ENCODE peak calls at places on chromosomes 7 and 10, in six cellular contexts. One of them, this sample, is unnamed.
A peak's percentile ranks its signal among the peaks of the same experiment; 100 is the strongest.

GRCh38 chr7:148590533-148590932 is at the start of gene C7orf33:
- DNase-seq in CD8-positive, alpha-beta memory T cell: no peak
- DNase-seq in sigmoid colon: no peak
- DNase-seq in K562: no peak
- DNase-seq in choroid plexus epithelial cell: no peak
- DNase-seq in astrocyte of the spinal cord: no peak
- DNase-seq in this sample: peak; percentile 80

GRCh38 chr10:31961264-31961663 is 32.6 kb upstream of the ARHGAP12 start:
- DNase-seq in CD8-positive, alpha-beta memory T cell: no peak
- DNase-seq in sigmoid colon: no peak
- DNase-seq in K562: no peak
- DNase-seq in choroid plexus epithelial cell: no peak
- DNase-seq in astrocyte of the spinal cord: no peak
- DNase-seq in this sample: no peak

GRCh38 chr7:108094375-108094774 is 35.8 kb downstream of the LAMB4 start:
- DNase-seq in CD8-positive, alpha-beta memory T cell: no peak
- DNase-seq in sigmoid colon: no peak
- DNase-seq in K562: no peak
- DNase-seq in choroid plexus epithelial cell: peak; percentile 95
- DNase-seq in astrocyte of the spinal cord: peak; percentile 87
- DNase-seq in this sample: no peak

GRCh38 chr10:125037145-125037544 is 95.2 kb downstream of the ZRANB1 start:
- DNase-seq in CD8-positive, alpha-beta memory T cell: no peak
- DNase-seq in sigmoid colon: no peak
- DNase-seq in K562: no peak
- DNase-seq in choroid plexus epithelial cell: peak; percentile 84
- DNase-seq in astrocyte of the spinal cord: peak; percentile 82
- DNase-seq in this sample: no peak

GRCh38 chr10:48509974-48510692 is 94.7 kb downstream of the ARHGAP22 start:
- DNase-seq in CD8-positive, alpha-beta memory T cell: no peak
- DNase-seq in sigmoid colon: no peak
- DNase-seq in K562: peak; percentile 52
- DNase-seq in choroid plexus epithelial cell: peak; percentile 38
- DNase-seq in astrocyte of the spinal cord: no peak
- DNase-seq in this sample: peak; percentile 46

GRCh38 chr7:104341545-104341944 is 13.1 kb downstream of the LHFPL3 start:
- DNase-seq in CD8-positive, alpha-beta memory T cell: no peak
- DNase-seq in sigmoid colon: no peak
- DNase-seq in K562: peak; percentile 13
- DNase-seq in choroid plexus epithelial cell: no peak
- DNase-seq in astrocyte of the spinal cord: no peak
- DNase-seq in this sample: peak; percentile 72

GRCh38 chr10:110457851-110458582 is 39.7 kb upstream of the DUSP5 start:
- DNase-seq in CD8-positive, alpha-beta memory T cell: no peak
- DNase-seq in sigmoid colon: peak; percentile 13
- DNase-seq in K562: no peak
- DNase-seq in choroid plexus epithelial cell: no peak
- DNase-seq in astrocyte of the spinal cord: no peak
- DNase-seq in this sample: no peak

GRCh38 chr7:99452541-99452940 is 13.4 kb downstream of the ATP5MF start:
- DNase-seq in CD8-positive, alpha-beta memory T cell: no peak
- DNase-seq in sigmoid colon: no peak
- DNase-seq in K562: no peak
- DNase-seq in choroid plexus epithelial cell: no peak
- DNase-seq in astrocyte of the spinal cord: no peak
- DNase-seq in this sample: no peak

DNA sequence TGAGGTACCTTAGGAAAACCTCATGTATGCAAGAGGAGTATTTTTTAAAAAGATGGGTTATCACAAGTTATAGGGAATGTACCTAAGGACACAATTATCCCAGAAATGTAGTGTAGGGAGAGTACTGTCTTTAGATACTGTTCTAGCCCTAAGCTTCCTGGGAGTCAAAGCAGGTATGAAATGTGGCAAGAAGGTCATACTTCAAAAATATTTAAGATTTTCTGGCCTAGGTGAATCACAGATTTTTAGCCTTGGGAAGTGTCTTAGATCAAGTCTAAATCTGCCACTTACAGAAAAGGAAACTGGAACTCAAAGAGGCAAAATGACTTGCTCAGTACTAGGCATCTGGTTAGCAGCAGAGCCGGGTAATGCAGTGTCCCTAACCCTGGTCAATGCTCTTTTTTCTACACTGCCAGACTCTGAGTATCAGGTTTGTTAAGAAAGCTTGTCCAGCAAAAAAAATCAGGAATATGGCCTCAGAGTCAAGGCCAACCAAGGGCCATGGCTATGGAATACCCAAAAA is 13.9 kb downstream of the PIK3AP1 start:
- DNase-seq in CD8-positive, alpha-beta memory T cell: no peak
- DNase-seq in sigmoid colon: no peak
- DNase-seq in K562: no peak
- DNase-seq in choroid plexus epithelial cell: no peak
- DNase-seq in astrocyte of the spinal cord: no peak
- DNase-seq in this sample: no peak
- H3K4me3 ChIP-seq in CD8-positive, alpha-beta memory T cell: no peak overlapping the region
- H3K4me3 ChIP-seq in sigmoid colon: no peak overlapping the region
- H3K4me3 ChIP-seq in K562: no peak overlapping the region
- H3K4me3 ChIP-seq in choroid plexus epithelial cell: no peak overlapping the region
- H3K4me3 ChIP-seq in astrocyte of the spinal cord: no peak overlapping the region
- H3K4me3 ChIP-seq in this sample: no peak overlapping the region

DNA sequence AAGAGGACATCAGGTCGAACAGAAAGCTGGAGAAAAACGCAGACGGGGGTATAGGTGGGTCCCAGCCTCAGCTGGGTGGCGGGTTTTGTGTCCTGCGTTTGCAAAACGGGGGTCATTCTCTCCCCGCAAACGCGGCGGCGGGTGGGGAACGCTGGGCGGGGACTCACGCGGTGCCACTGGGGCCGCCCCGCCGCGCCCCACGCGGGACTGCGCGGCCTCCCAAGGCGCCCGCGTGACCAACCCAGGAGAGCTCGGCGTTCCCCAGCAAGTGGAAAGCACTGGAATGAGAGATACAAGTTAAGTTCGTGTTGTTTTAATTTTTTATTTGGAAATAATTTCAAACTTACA is 851 bp upstream of the VIPR2 start:
- DNase-seq in CD8-positive, alpha-beta memory T cell: no peak
- DNase-seq in sigmoid colon: no peak
- DNase-seq in K562: no peak
- DNase-seq in choroid plexus epithelial cell: no peak
- DNase-seq in astrocyte of the spinal cord: no peak
- DNase-seq in this sample: no peak
- H3K4me3 ChIP-seq in CD8-positive, alpha-beta memory T cell: no peak overlapping the region
- H3K4me3 ChIP-seq in sigmoid colon: peak overlapping the region; percentile 60
- H3K4me3 ChIP-seq in K562: no peak overlapping the region
- H3K4me3 ChIP-seq in choroid plexus epithelial cell: no peak overlapping the region
- H3K4me3 ChIP-seq in astrocyte of the spinal cord: no peak overlapping the region
- H3K4me3 ChIP-seq in this sample: peak overlapping the region; percentile 47

DNA sequence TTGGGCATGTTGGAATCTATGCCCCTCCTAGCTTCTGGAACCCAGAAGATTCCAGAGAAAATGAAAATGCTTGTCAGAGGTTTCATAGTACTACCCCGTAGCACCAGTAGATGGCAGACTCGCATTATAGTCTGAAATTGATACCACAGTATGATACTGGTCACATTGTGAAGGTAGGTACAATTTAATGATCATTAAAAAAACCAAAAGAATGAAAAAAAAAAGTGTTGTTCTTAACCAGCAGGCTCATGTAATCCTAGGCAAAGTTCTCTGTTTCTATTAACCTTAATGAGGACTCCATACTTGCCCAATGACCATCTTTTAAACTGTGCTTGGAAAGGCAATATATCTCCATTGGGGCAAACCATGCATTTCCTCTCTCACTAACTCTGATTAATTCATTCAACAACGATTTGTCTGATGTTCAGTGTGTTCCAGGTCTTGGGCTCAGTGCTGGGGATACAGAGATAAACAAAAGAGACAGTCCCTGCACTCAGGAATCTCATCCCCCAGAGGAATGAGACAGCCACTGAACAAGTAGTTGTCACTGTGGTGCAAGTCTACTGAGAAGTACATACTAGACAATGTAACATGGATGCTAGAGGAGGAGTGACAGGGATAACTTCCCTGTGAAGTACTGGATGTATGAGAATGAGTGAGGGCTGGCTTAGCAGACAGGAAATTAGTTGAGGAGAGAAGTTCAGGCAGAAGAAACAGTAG is 223.5 kb upstream of the PHYHIPL start:
- DNase-seq in CD8-positive, alpha-beta memory T cell: no peak
- DNase-seq in sigmoid colon: no peak
- DNase-seq in K562: peak; percentile 43
- DNase-seq in choroid plexus epithelial cell: peak; percentile 67
- DNase-seq in astrocyte of the spinal cord: peak; percentile 62
- DNase-seq in this sample: peak; percentile 54
- H3K4me3 ChIP-seq in CD8-positive, alpha-beta memory T cell: no peak overlapping the region
- H3K4me3 ChIP-seq in sigmoid colon: no peak overlapping the region
- H3K4me3 ChIP-seq in K562: no peak overlapping the region
- H3K4me3 ChIP-seq in choroid plexus epithelial cell: no peak overlapping the region
- H3K4me3 ChIP-seq in astrocyte of the spinal cord: no peak overlapping the region
- H3K4me3 ChIP-seq in this sample: no peak overlapping the region

GRCh38 chr10:102408081-102408727 is 10.4 kb downstream of the PSD start:
- DNase-seq in CD8-positive, alpha-beta memory T cell: no peak
- DNase-seq in sigmoid colon: peak; percentile 98
- DNase-seq in K562: no peak
- DNase-seq in choroid plexus epithelial cell: no peak
- DNase-seq in astrocyte of the spinal cord: no peak
- DNase-seq in this sample: no peak
- H3K4me3 ChIP-seq in CD8-positive, alpha-beta memory T cell: no peak overlapping the region
- H3K4me3 ChIP-seq in sigmoid colon: peak overlapping the region; percentile 77
- H3K4me3 ChIP-seq in K562: no peak overlapping the region
- H3K4me3 ChIP-seq in choroid plexus epithelial cell: peak overlapping the region; percentile 54
- H3K4me3 ChIP-seq in astrocyte of the spinal cord: no peak overlapping the region
- H3K4me3 ChIP-seq in this sample: no peak overlapping the region

GRCh38 chr10:72089618-72090017 is 1.3 kb upstream of the SPOCK2 start:
- DNase-seq in CD8-positive, alpha-beta memory T cell: no peak
- DNase-seq in sigmoid colon: no peak
- DNase-seq in K562: no peak
- DNase-seq in choroid plexus epithelial cell: peak; percentile 19
- DNase-seq in astrocyte of the spinal cord: peak; percentile 14
- DNase-seq in this sample: no peak

GRCh38 chr10:72087392-72087968 is 871 bp downstream of the SPOCK2 start:
- DNase-seq in CD8-positive, alpha-beta memory T cell: no peak
- DNase-seq in sigmoid colon: no peak
- DNase-seq in K562: no peak
- DNase-seq in choroid plexus epithelial cell: no peak
- DNase-seq in astrocyte of the spinal cord: no peak
- DNase-seq in this sample: no peak

GRCh38 chr10:72086466-72087391 is 1.6 kb downstream of the SPOCK2 start:
- DNase-seq in CD8-positive, alpha-beta memory T cell: peak; percentile 59
- DNase-seq in sigmoid colon: no peak
- DNase-seq in K562: peak; percentile 37
- DNase-seq in choroid plexus epithelial cell: peak; percentile 32
- DNase-seq in astrocyte of the spinal cord: no peak
- DNase-seq in this sample: no peak

GRCh38 chr10:72088879-72089585 is 681 bp upstream of the SPOCK2 start:
- DNase-seq in CD8-positive, alpha-beta memory T cell: peak; percentile 39
- DNase-seq in sigmoid colon: no peak
- DNase-seq in K562: no peak
- DNase-seq in choroid plexus epithelial cell: peak; percentile 41
- DNase-seq in astrocyte of the spinal cord: peak; percentile 8
- DNase-seq in this sample: no peak

DNA sequence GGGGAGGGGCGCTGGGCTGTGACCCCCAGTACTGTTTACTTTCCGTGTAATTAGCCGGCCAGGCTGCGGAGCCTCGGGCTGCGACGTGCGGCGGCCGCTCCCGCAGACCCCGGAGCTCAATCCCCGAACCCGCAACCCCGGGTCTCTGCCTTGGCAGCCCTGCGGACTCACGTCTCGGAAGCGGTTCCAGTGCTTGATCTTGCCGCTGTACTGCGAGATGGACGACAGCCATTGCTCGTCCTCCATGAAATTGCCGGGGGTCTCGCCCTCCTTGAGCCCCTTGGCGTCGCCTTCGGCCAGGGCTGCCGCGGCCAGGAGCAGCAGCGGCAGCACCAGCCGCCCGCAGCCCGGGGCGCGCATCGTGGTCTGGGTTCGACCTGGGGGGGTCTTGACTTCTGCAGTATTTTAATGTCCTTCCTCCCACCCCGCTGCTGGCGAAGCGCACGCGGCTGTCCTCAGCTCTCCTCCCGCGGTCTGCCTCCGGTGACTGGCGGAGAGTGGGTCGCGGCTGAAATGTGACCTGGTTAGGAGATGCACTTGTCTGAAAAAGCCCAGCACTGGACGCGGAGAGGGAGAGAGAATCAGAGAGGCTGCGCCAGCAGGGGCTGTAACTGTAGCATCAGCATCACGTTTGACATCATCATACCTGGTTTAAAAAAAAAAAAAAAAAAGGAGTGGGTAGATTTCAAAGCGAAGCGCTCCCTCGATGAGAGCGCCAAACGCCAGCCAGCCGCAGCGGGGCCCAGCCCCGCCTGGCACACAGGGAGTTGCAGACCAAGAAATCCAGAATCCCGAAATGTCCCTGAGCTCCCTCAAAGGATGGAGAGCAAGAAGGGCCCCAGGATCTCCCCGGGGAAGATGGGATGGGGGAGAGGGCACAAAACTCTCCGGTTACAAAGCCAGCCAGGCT is at the start of gene SPOCK2:
- DNase-seq in CD8-positive, alpha-beta memory T cell: peak; percentile 76
- DNase-seq in sigmoid colon: no peak
- DNase-seq in K562: no peak
- DNase-seq in choroid plexus epithelial cell: peak; percentile 22
- DNase-seq in astrocyte of the spinal cord: peak; percentile 9
- DNase-seq in this sample: no peak
- H3K4me3 ChIP-seq in CD8-positive, alpha-beta memory T cell: peak within 1 kb of the TSS; percentile 88
- H3K4me3 ChIP-seq in sigmoid colon: peak within 1 kb of the TSS; percentile 43
- H3K4me3 ChIP-seq in K562: no peak within 1 kb of the TSS
- H3K4me3 ChIP-seq in choroid plexus epithelial cell: peak within 1 kb of the TSS; percentile 49
- H3K4me3 ChIP-seq in astrocyte of the spinal cord: peak within 1 kb of the TSS; percentile 12
- H3K4me3 ChIP-seq in this sample: no peak within 1 kb of the TSS

GRCh38 chr7:26292768-26293560 is 1.3 kb downstream of the SNX10 start:
- DNase-seq in CD8-positive, alpha-beta memory T cell: no peak
- DNase-seq in sigmoid colon: no peak
- DNase-seq in K562: no peak
- DNase-seq in choroid plexus epithelial cell: no peak
- DNase-seq in astrocyte of the spinal cord: no peak
- DNase-seq in this sample: peak; percentile 37
- H3K4me3 ChIP-seq in CD8-positive, alpha-beta memory T cell: peak overlapping the region; percentile 89
- H3K4me3 ChIP-seq in sigmoid colon: peak overlapping the region; percentile 53
- H3K4me3 ChIP-seq in K562: peak overlapping the region; percentile 85
- H3K4me3 ChIP-seq in choroid plexus epithelial cell: no peak overlapping the region
- H3K4me3 ChIP-seq in astrocyte of the spinal cord: no peak overlapping the region
- H3K4me3 ChIP-seq in this sample: peak overlapping the region; percentile 68

GRCh38 chr10:78727251-78727650 is 341.5 kb upstream of the ZMIZ1 start:
- DNase-seq in CD8-positive, alpha-beta memory T cell: no peak
- DNase-seq in sigmoid colon: no peak
- DNase-seq in K562: no peak
- DNase-seq in choroid plexus epithelial cell: no peak
- DNase-seq in astrocyte of the spinal cord: no peak
- DNase-seq in this sample: no peak
- H3K4me3 ChIP-seq in CD8-positive, alpha-beta memory T cell: no peak overlapping the region
- H3K4me3 ChIP-seq in sigmoid colon: no peak overlapping the region
- H3K4me3 ChIP-seq in K562: no peak overlapping the region
- H3K4me3 ChIP-seq in choroid plexus epithelial cell: no peak overlapping the region
- H3K4me3 ChIP-seq in astrocyte of the spinal cord: no peak overlapping the region
- H3K4me3 ChIP-seq in this sample: no peak overlapping the region